ENCODE peak calls at places on chromosomes 16 and 17, in seven cellular contexts. C is brain microvascular endothelial cell, A is stomach, T is AG10803, O is tibial artery, H is AG09309, R is Caco-2. Q is an unnamed sample.

GRCh38 chr16:54054237-54054780 is 232.3 kb downstream of the IRX3 start:
- DNase-seq in C (no peak), A (no peak), T (no peak), O (no peak), H (no peak), R (no peak), Q (no peak)

GRCh38 chr16:66028505-66029216 is 337.8 kb upstream of the CDH5 start:
- DNase-seq in C (peak), A (no peak), T (peak), O (no peak), H (peak), R (no peak), Q (no peak)

GRCh38 chr17:64152428-64153125 is 22.6 kb upstream of the ERN1 start:
- DNase-seq in C (no peak), A (no peak), T (no peak), O (no peak), H (no peak), R (no peak), Q (no peak)

GRCh38 chr17:39231587-39232551 is 6.1 kb upstream of the STAC2 start:
- DNase-seq in C (peak), A (peak), T (peak), O (peak), H (no peak), R (peak), Q (no peak)

GRCh38 chr16:5502467-5502869 is 404.9 kb upstream of the EEF2KMT start:
- DNase-seq in C (no peak), A (no peak), T (no peak), O (no peak), H (no peak), R (peak), Q (peak)

GRCh38 chr17:13154403-13154802 is 136.6 kb upstream of the ELAC2 start:
- DNase-seq in C (no peak), A (no peak), T (peak), O (no peak), H (no peak), R (no peak), Q (no peak)

GRCh38 chr16:1793578-1794220 is at the start of gene IGFALS:
- DNase-seq in C (no peak), A (peak), T (no peak), O (no peak), H (no peak), R (no peak), Q (no peak)

GRCh38 chr17:31408586-31408985 is 17.1 kb downstream of the RAB11FIP4 start:
- DNase-seq in C (no peak), A (no peak), T (no peak), O (no peak), H (no peak), R (no peak), Q (no peak)

GRCh38 chr17:62680541-62681052 is 53.1 kb downstream of the MRC2 start:
- DNase-seq in C (no peak), A (peak), T (no peak), O (no peak), H (no peak), R (peak), Q (no peak)

GRCh38 chr16:84045818-84046470 is 3.3 kb upstream of the SLC38A8 start:
- DNase-seq in C (no peak), A (no peak), T (no peak), O (no peak), H (no peak), R (no peak), Q (no peak)

GRCh38 chr17:65800655-65801054 is 239.2 kb upstream of the AXIN2 start:
- DNase-seq in C (no peak), A (no peak), T (no peak), O (no peak), H (no peak), R (no peak), Q (no peak)

GRCh38 chr16:55297062-55297909 is 26.7 kb upstream of the IRX6 start:
- DNase-seq in C (no peak), A (no peak), T (no peak), O (no peak), H (no peak), R (no peak), Q (no peak)

GRCh38 chr17:78390241-78391050 is 12.0 kb downstream of the PGS1 start:
- DNase-seq in C (peak), A (no peak), T (peak), O (no peak), H (peak), R (peak), Q (peak)

GRCh38 chr16:17543073-17543472 is 72.3 kb upstream of the XYLT1 start:
- DNase-seq in C (no peak), A (no peak), T (no peak), O (no peak), H (no peak), R (no peak), Q (no peak)

GRCh38 chr17:79981090-79981489 is 54.6 kb downstream of the TBC1D16 start:
- DNase-seq in C (no peak), A (no peak), T (no peak), O (peak), H (no peak), R (no peak), Q (no peak)

GRCh38 chr16:60295451-60295850 is 1561.3 kb upstream of the GOT2 start:
- DNase-seq in C (no peak), A (no peak), T (no peak), O (no peak), H (no peak), R (no peak), Q (no peak)

GRCh38 chr16:69566437-69567030 is 768 bp downstream of the NFAT5 start:
- DNase-seq in C (peak), A (peak), T (peak), O (peak), H (no peak), R (peak), Q (no peak)

GRCh38 chr16:58026139-58026704 is 668 bp downstream of the MMP15 start:
- DNase-seq in C (peak), A (peak), T (peak), O (no peak), H (no peak), R (peak), Q (no peak)

GRCh38 chr17:79813826-79814623 is 17.1 kb upstream of the CBX8 start:
- DNase-seq in C (no peak), A (no peak), T (no peak), O (no peak), H (no peak), R (no peak), Q (no peak)

GRCh38 chr17:58416396-58416795 is 938 bp downstream of the RNF43 start:
- DNase-seq in C (no peak), A (no peak), T (no peak), O (no peak), H (no peak), R (no peak), Q (no peak)
- H3K4me3 ChIP-seq in C (no peak), A (peak), T (no peak), O (no peak), H (no peak), R (peak), Q (peak)

DNA sequence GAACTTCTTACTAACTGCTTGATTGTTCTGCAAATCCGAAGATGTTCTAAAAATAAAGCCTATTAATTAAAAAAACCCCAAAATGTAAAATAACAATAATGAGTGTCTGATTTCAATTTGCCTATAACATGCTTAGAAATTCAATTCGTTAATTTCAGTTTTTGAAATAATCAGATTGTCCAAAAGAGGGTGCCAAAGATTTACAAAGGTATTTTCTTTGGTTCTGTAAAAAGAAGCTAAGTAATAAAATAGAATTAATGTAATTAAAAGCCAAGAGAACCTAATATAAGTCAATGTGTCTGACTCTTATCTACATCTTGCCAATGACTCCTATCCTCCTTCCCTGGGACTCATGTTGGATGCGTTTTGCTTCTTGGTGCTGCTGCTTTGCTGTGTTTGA is 75.0 kb upstream of the CPHXL start:
- DNase-seq in C (no peak), A (no peak), T (no peak), O (no peak), H (no peak), R (no peak), Q (no peak)
- TF ChIP-seq CTCF in C (no peak), A (no peak), T (no peak), O (no peak), H (no peak), R (no peak), Q (no peak)

DNA sequence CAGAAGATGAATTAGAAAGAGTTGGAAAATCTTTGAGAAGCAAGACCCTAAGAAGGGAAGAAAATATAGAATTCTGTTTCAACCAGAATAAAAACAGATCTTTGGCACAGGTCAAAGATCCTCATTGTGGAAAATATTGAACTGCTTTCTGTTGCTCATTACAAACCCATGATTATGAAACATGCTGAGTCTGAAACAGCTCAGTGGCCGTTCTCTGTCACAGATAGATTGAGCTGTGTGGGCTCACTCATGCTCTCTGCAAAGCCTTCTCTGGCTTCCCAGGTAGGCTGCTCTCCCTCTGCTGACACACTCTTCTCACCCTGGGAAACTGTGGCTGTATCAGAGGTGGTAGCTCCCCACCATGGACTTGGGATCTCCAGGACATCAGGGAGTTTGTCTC is 3.4 kb upstream of the KRT38 start:
- DNase-seq in C (no peak), A (no peak), T (peak), O (no peak), H (no peak), R (no peak), Q (no peak)
- H3K4me3 ChIP-seq in C (no peak), A (no peak), T (no peak), O (no peak), H (no peak), R (no peak), Q (no peak)

DNA sequence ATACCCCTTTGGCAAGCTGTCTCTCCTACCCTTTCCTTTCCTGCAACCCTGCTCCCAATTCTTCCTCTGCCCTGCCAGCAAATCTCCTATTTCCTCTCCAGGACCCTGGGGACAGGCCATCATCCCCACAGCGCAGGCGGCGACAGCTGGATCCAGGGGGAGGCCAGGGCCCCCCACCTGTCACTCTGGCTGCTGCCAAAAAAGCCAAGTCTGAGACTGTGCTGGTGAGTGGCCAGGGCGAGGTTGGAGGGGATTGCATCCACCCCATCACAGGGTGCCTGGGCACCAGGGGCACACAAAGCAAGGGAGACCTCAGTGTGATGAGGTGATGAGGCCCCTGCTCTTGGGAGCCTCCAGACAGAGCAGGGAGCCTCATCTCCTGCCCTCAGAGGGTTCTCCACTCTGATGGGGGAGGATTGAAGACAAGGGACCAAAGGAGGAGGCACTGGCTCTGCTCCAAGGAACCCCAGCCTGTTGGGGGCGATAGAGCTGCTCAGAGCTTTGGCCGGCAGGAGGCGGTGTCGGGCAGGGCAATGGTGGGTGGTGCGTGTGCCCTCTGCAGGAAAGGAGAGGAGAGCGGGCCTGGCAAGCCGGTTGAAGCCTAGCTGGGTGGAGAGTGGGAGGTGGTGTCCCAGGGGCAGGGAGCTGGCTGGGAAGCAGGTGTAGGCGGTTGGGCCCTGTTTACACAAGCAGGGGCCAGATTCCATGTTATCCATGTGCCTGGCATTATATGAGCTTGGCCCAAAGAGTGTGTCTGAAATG is 15.6 kb upstream of the PDK2 start:
- DNase-seq in C (no peak), A (peak), T (peak), O (peak), H (no peak), R (no peak), Q (no peak)
- TF ChIP-seq CTCF in C (peak), A (peak), T (peak), O (peak), H (peak), R (no peak), Q (peak)

GRCh38 chr16:31877876-31878642 is 4.5 kb downstream of the ZNF267 start:
- DNase-seq in C (no peak), A (no peak), T (no peak), O (no peak), H (no peak), R (no peak), Q (no peak)
- H3K4me3 ChIP-seq in C (no peak), A (no peak), T (no peak), O (no peak), H (no peak), R (no peak), Q (no peak)

DNA sequence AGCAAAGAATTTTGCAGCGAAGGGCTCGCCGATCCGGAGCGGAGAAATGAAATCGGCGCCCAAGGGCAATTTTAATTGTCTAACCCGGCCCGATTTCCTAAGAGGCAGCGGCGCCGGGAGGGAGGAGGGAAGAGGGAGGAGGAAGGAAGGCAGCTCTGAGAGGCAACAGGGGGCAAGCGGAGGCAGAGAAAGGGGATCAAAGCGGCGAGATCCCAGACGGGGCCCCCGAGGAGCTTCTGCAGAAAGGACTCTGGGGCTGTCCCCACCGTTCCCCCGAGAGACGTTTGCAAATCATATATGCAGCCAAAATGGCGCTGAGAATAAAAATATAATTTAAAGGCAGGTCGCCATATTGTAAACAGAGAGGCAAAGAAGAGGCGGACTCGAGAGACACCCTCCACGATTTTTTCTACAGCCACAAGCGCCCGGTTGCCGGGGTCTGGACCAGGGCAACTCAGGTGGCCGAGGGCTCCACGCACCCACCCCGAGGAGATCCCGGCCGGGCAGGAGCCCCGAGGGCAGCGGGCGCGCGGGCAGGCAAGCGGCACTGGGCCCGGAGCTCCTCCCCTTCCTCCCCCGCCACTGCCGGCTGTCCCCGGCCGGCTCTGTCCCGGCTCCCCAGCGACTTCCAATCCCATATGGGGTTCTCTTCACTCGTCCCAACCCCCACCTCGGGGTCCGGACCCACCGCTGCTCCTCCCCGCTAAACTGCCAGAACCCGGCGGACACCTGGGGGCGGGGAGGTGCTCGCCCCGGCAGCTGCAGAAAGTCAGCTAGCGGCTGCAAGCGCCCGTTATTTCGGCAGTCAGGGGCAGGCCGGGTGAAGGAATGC is 1.9 kb downstream of the PHF12 start:
- DNase-seq in C (peak), A (peak), T (peak), O (peak), H (no peak), R (peak), Q (no peak)
- TF ChIP-seq CTCF in C (no peak), A (no peak), T (no peak), O (no peak), H (no peak), R (no peak), Q (no peak)

GRCh38 chr17:76268015-76268749 is 3.0 kb downstream of the UBALD2 start:
- DNase-seq in C (peak), A (peak), T (peak), O (peak), H (no peak), R (no peak), Q (peak)

GRCh38 chr17:76270770-76271668 is 5.9 kb downstream of the UBALD2 start:
- DNase-seq in C (no peak), A (no peak), T (no peak), O (no peak), H (no peak), R (no peak), Q (no peak)

GRCh38 chr17:76270127-76270592 is 5.0 kb downstream of the UBALD2 start:
- DNase-seq in C (no peak), A (no peak), T (no peak), O (no peak), H (no peak), R (no peak), Q (no peak)

GRCh38 chr17:76267051-76267576 is 2.0 kb downstream of the UBALD2 start:
- DNase-seq in C (no peak), A (no peak), T (no peak), O (no peak), H (no peak), R (no peak), Q (no peak)

GRCh38 chr17:76268991-76269981 is 4.1 kb downstream of the UBALD2 start:
- DNase-seq in C (no peak), A (no peak), T (no peak), O (no peak), H (no peak), R (no peak), Q (no peak)
- H3K4me3 ChIP-seq in C (no peak), A (peak), T (no peak), O (no peak), H (no peak), R (no peak), Q (no peak)

GRCh38 chr16:14309906-14310305 is 238.8 kb downstream of the MRTFB start:
- DNase-seq in C (peak), A (no peak), T (peak), O (no peak), H (no peak), R (no peak), Q (no peak)

GRCh38 chr16:14309001-14309886 is 238.1 kb downstream of the MRTFB start:
- DNase-seq in C (no peak), A (peak), T (peak), O (no peak), H (no peak), R (peak), Q (no peak)

GRCh38 chr16:14307623-14308356 is 236.7 kb downstream of the MRTFB start:
- DNase-seq in C (no peak), A (no peak), T (peak), O (peak), H (no peak), R (no peak), Q (no peak)

GRCh38 chr16:14307059-14307531 is 236.0 kb downstream of the MRTFB start:
- DNase-seq in C (no peak), A (no peak), T (no peak), O (no peak), H (no peak), R (no peak), Q (no peak)

GRCh38 chr16:14308357-14308723 is 237.2 kb downstream of the MRTFB start:
- DNase-seq in C (no peak), A (no peak), T (no peak), O (no peak), H (no peak), R (no peak), Q (no peak)
- TF ChIP-seq CTCF in C (no peak), A (no peak), T (no peak), O (no peak), H (no peak), R (no peak), Q (no peak)

GRCh38 chr16:23505180-23505665 is 5.1 kb downstream of the GGA2 start:
- DNase-seq in C (no peak), A (no peak), T (no peak), O (no peak), H (no peak), R (no peak), Q (peak)
- H3K4me3 ChIP-seq in C (no peak), A (no peak), T (no peak), O (no peak), H (no peak), R (no peak), Q (peak)

GRCh38 chr17:51435641-51436091 is 175.3 kb downstream of the UTP18 start:
- DNase-seq in C (peak), A (peak), T (peak), O (no peak), H (no peak), R (peak), Q (no peak)
- TF ChIP-seq CTCF in C (peak), A (peak), T (peak), O (no peak), H (peak), R (peak), Q (peak)